ENCODE peak calls at places on chromosomes 3 and 15, in eight cellular contexts. B is NB4, Q is PC-3, D is uterus, W is heart right ventricle, N is right lobe of liver, X is coronary artery, T is epithelial cell of esophagus. G is an unnamed sample.

GRCh38 chr3:17820275-17820674 is 77.8 kb upstream of the TBC1D5 start:
- DNase-seq in B (no peak), Q (no peak), D (no peak), W (no peak), N (no peak), X (no peak), T (no peak), G (no peak)

GRCh38 chr15:66615846-66616245 is 50.0 kb upstream of the LCTL start:
- DNase-seq in B (no peak), Q (no peak), D (no peak), W (no peak), N (no peak), X (no peak), T (no peak), G (no peak)

GRCh38 chr3:115913069-115913686 is 289.9 kb downstream of the GAP43 start:
- DNase-seq in B (peak), Q (peak), D (no peak), W (no peak), N (no peak), X (no peak), T (peak), G (no peak)

GRCh38 chr3:25513642-25514266 is 85.7 kb downstream of the RARB start:
- DNase-seq in B (no peak), Q (no peak), D (no peak), W (no peak), N (no peak), X (no peak), T (no peak), G (no peak)

GRCh38 chr15:66573348-66573718 is 7.5 kb upstream of the LCTL start:
- DNase-seq in B (no peak), Q (no peak), D (no peak), W (no peak), N (no peak), X (peak), T (no peak), G (no peak)

GRCh38 chr15:29115093-29115991 is 154.3 kb downstream of the NSMCE3 start:
- DNase-seq in B (no peak), Q (no peak), D (no peak), W (no peak), N (no peak), X (no peak), T (no peak), G (no peak)

GRCh38 chr3:122356402-122356801 is 26.6 kb downstream of the MIX23 start:
- DNase-seq in B (peak), Q (peak), D (no peak), W (peak), N (peak), X (no peak), T (peak), G (no peak)

GRCh38 chr15:50883903-50884302 is 24.6 kb upstream of the AP4E1 start:
- DNase-seq in B (peak), Q (peak), D (no peak), W (no peak), N (no peak), X (no peak), T (peak), G (peak)

GRCh38 chr15:74312445-74313007 is 54.9 kb downstream of the CYP11A1 start:
- DNase-seq in B (no peak), Q (no peak), D (no peak), W (no peak), N (no peak), X (no peak), T (no peak), G (no peak)

GRCh38 chr3:18189651-18190050 is 235.5 kb downstream of the SATB1 start:
- DNase-seq in B (no peak), Q (peak), D (no peak), W (no peak), N (no peak), X (no peak), T (peak), G (no peak)

GRCh38 chr3:28726840-28727239 is 378.2 kb upstream of the AZI2 start:
- DNase-seq in B (peak), Q (peak), D (no peak), W (peak), N (peak), X (no peak), T (peak), G (no peak)

GRCh38 chr3:120169407-120169806 is 75.2 kb upstream of the GSK3B start:
- DNase-seq in B (no peak), Q (no peak), D (no peak), W (no peak), N (no peak), X (no peak), T (peak), G (no peak)

GRCh38 chr3:72448858-72449257 is 399.4 kb downstream of the SHQ1 start:
- DNase-seq in B (peak), Q (peak), D (no peak), W (no peak), N (no peak), X (no peak), T (peak), G (no peak)

GRCh38 chr3:173371848-173372487 is 25.6 kb upstream of the NLGN1 start:
- DNase-seq in B (peak), Q (peak), D (peak), W (no peak), N (no peak), X (no peak), T (peak), G (no peak)
- TF ChIP-seq CTCF in B (peak), Q (peak), D (peak), W (peak), N (peak), X (peak), T (peak), G (peak)

GRCh38 chr3:170360476-170360875 is 3.0 kb downstream of the SKIL start:
- DNase-seq in B (no peak), Q (no peak), D (no peak), W (no peak), N (no peak), X (no peak), T (no peak), G (no peak)
- H3K4me3 ChIP-seq in B (no peak), Q (no peak), D (no peak), W (no peak), N (no peak), X (peak), T (no peak), G (peak)

GRCh38 chr15:45134682-45135604 is 5.1 kb downstream of the DUOX1 start:
- DNase-seq in B (no peak), Q (no peak), D (no peak), W (peak), N (peak), X (no peak), T (no peak), G (no peak)
- TF ChIP-seq CTCF in B (no peak), Q (no peak), D (no peak), W (no peak), N (peak), X (no peak), T (no peak), G (peak)

GRCh38 chr15:84818221-84819131 is 1.3 kb downstream of the ALPK3 start:
- DNase-seq in B (no peak), Q (peak), D (no peak), W (no peak), N (peak), X (peak), T (peak), G (no peak)
- H3K4me3 ChIP-seq in B (no peak), Q (no peak), D (no peak), W (peak), N (no peak), X (peak), T (no peak), G (peak)

GRCh38 chr15:22884344-22884743 is 45.9 kb downstream of the NIPA2 start:
- DNase-seq in B (no peak), Q (no peak), D (no peak), W (no peak), N (no peak), X (no peak), T (no peak), G (no peak)
- TF ChIP-seq CTCF in B (peak), Q (peak), D (no peak), W (no peak), N (no peak), X (no peak), T (no peak), G (no peak)